ENCODE peak calls at places on chromosomes 11 and 22, in eight cellular contexts. One of them, this sample, is unnamed.

GRCh38 chr11:19938051-19938856 is 222.0 kb downstream of the DBX1 start:
- DNase-seq in OCI-LY7: peak
- DNase-seq in dorsolateral prefrontal cortex: no peak
- DNase-seq in body of pancreas: peak
- DNase-seq in esophagus squamous epithelium: no peak
- DNase-seq in fibroblast of mammary gland: peak
- DNase-seq in HFFc6: peak
- DNase-seq in A549: peak
- DNase-seq in this sample: no peak

GRCh38 chr22:49025791-49026475 is 801.7 kb downstream of the BRD1 start:
- DNase-seq in OCI-LY7: no peak
- DNase-seq in dorsolateral prefrontal cortex: no peak
- DNase-seq in body of pancreas: no peak
- DNase-seq in esophagus squamous epithelium: no peak
- DNase-seq in fibroblast of mammary gland: no peak
- DNase-seq in HFFc6: no peak
- DNase-seq in A549: no peak
- DNase-seq in this sample: no peak

GRCh38 chr22:42770941-42771647 is 50.4 kb upstream of the A4GALT start:
- DNase-seq in OCI-LY7: peak
- DNase-seq in dorsolateral prefrontal cortex: no peak
- DNase-seq in body of pancreas: no peak
- DNase-seq in esophagus squamous epithelium: no peak
- DNase-seq in fibroblast of mammary gland: no peak
- DNase-seq in HFFc6: no peak
- DNase-seq in A549: no peak
- DNase-seq in this sample: no peak

GRCh38 chr11:57363131-57363530 is 17.8 kb downstream of the PRG3 start:
- DNase-seq in OCI-LY7: no peak
- DNase-seq in dorsolateral prefrontal cortex: no peak
- DNase-seq in body of pancreas: no peak
- DNase-seq in esophagus squamous epithelium: no peak
- DNase-seq in fibroblast of mammary gland: no peak
- DNase-seq in HFFc6: no peak
- DNase-seq in A549: no peak
- DNase-seq in this sample: no peak

GRCh38 chr11:123061403-123062157 is at the start of gene HSPA8:
- DNase-seq in OCI-LY7: peak
- DNase-seq in dorsolateral prefrontal cortex: peak
- DNase-seq in body of pancreas: peak
- DNase-seq in esophagus squamous epithelium: peak
- DNase-seq in fibroblast of mammary gland: peak
- DNase-seq in HFFc6: peak
- DNase-seq in A549: no peak
- DNase-seq in this sample: no peak

GRCh38 chr22:37726240-37726887 is 29.5 kb downstream of the TRIOBP start:
- DNase-seq in OCI-LY7: peak
- DNase-seq in dorsolateral prefrontal cortex: no peak
- DNase-seq in body of pancreas: no peak
- DNase-seq in esophagus squamous epithelium: no peak
- DNase-seq in fibroblast of mammary gland: peak
- DNase-seq in HFFc6: no peak
- DNase-seq in A549: no peak
- DNase-seq in this sample: no peak

GRCh38 chr22:36374603-36375024 is 13.2 kb downstream of the MYH9 start:
- DNase-seq in OCI-LY7: no peak
- DNase-seq in dorsolateral prefrontal cortex: no peak
- DNase-seq in body of pancreas: no peak
- DNase-seq in esophagus squamous epithelium: no peak
- DNase-seq in fibroblast of mammary gland: peak
- DNase-seq in HFFc6: peak
- DNase-seq in A549: no peak
- DNase-seq in this sample: no peak

GRCh38 chr11:25970726-25971508 is 361.0 kb upstream of the ANO3 start:
- DNase-seq in OCI-LY7: peak
- DNase-seq in dorsolateral prefrontal cortex: no peak
- DNase-seq in body of pancreas: no peak
- DNase-seq in esophagus squamous epithelium: no peak
- DNase-seq in fibroblast of mammary gland: no peak
- DNase-seq in HFFc6: no peak
- DNase-seq in A549: no peak
- DNase-seq in this sample: no peak

GRCh38 chr11:69444381-69445130 is 36.9 kb upstream of the LINC01488 start:
- DNase-seq in OCI-LY7: no peak
- DNase-seq in dorsolateral prefrontal cortex: no peak
- DNase-seq in body of pancreas: peak
- DNase-seq in esophagus squamous epithelium: no peak
- DNase-seq in fibroblast of mammary gland: peak
- DNase-seq in HFFc6: peak
- DNase-seq in A549: no peak
- DNase-seq in this sample: no peak

GRCh38 chr11:45543808-45544422 is 121.5 kb downstream of the CHST1 start:
- DNase-seq in OCI-LY7: peak
- DNase-seq in dorsolateral prefrontal cortex: no peak
- DNase-seq in body of pancreas: no peak
- DNase-seq in esophagus squamous epithelium: no peak
- DNase-seq in fibroblast of mammary gland: peak
- DNase-seq in HFFc6: no peak
- DNase-seq in A549: no peak
- DNase-seq in this sample: no peak

GRCh38 chr11:125587480-125587879 is 5.2 kb upstream of the STT3A start:
- DNase-seq in OCI-LY7: no peak
- DNase-seq in dorsolateral prefrontal cortex: no peak
- DNase-seq in body of pancreas: no peak
- DNase-seq in esophagus squamous epithelium: no peak
- DNase-seq in fibroblast of mammary gland: no peak
- DNase-seq in HFFc6: no peak
- DNase-seq in A549: no peak
- DNase-seq in this sample: no peak

GRCh38 chr22:30866216-30866615 is 102.4 kb downstream of the MORC2 start:
- DNase-seq in OCI-LY7: no peak
- DNase-seq in dorsolateral prefrontal cortex: peak
- DNase-seq in body of pancreas: peak
- DNase-seq in esophagus squamous epithelium: no peak
- DNase-seq in fibroblast of mammary gland: no peak
- DNase-seq in HFFc6: no peak
- DNase-seq in A549: no peak
- DNase-seq in this sample: no peak

GRCh38 chr22:30867746-30868662 is 100.6 kb downstream of the MORC2 start:
- DNase-seq in OCI-LY7: no peak
- DNase-seq in dorsolateral prefrontal cortex: peak
- DNase-seq in body of pancreas: no peak
- DNase-seq in esophagus squamous epithelium: no peak
- DNase-seq in fibroblast of mammary gland: no peak
- DNase-seq in HFFc6: no peak
- DNase-seq in A549: no peak
- DNase-seq in this sample: no peak

GRCh38 chr22:30868663-30869385 is 99.8 kb downstream of the MORC2 start:
- DNase-seq in OCI-LY7: no peak
- DNase-seq in dorsolateral prefrontal cortex: peak
- DNase-seq in body of pancreas: no peak
- DNase-seq in esophagus squamous epithelium: no peak
- DNase-seq in fibroblast of mammary gland: peak
- DNase-seq in HFFc6: no peak
- DNase-seq in A549: no peak
- DNase-seq in this sample: no peak

GRCh38 chr22:30865656-30866055 is 102.9 kb downstream of the MORC2 start:
- DNase-seq in OCI-LY7: no peak
- DNase-seq in dorsolateral prefrontal cortex: no peak
- DNase-seq in body of pancreas: peak
- DNase-seq in esophagus squamous epithelium: no peak
- DNase-seq in fibroblast of mammary gland: no peak
- DNase-seq in HFFc6: no peak
- DNase-seq in A549: no peak
- DNase-seq in this sample: no peak

DNA sequence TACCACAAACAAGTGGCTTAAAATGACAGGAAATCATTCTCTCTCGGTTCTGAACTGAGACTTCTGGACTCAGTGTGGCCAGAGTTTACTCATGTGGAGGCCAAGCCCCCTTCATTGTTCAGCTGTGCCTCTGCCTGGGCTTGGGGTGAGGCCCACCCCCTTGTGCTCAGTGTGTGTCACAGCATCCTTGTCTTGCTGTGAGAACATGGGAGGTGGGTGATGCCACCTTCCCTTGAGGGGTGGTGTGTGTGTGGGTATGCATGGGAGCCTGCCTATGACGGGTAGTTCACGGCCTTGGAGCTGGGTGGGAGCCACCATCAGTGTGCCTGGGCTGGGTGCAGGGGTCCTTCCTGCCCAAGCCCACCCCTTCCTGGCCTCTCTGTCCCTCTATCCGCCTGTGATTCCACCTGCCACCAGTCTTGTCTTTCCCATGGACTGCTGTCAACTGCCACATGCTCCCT is 101.7 kb downstream of the MORC2 start:
- DNase-seq in OCI-LY7: peak
- DNase-seq in dorsolateral prefrontal cortex: peak
- DNase-seq in body of pancreas: peak
- DNase-seq in esophagus squamous epithelium: no peak
- DNase-seq in fibroblast of mammary gland: no peak
- DNase-seq in HFFc6: no peak
- DNase-seq in A549: peak
- DNase-seq in this sample: no peak
- TF ChIP-seq CTCF in OCI-LY7: peak
- TF ChIP-seq CTCF in dorsolateral prefrontal cortex: no peak
- TF ChIP-seq CTCF in body of pancreas: no peak
- TF ChIP-seq CTCF in esophagus squamous epithelium: no peak
- TF ChIP-seq CTCF in fibroblast of mammary gland: peak
- TF ChIP-seq CTCF in HFFc6: peak
- TF ChIP-seq CTCF in A549: no peak
- TF ChIP-seq CTCF in this sample: no peak

DNA sequence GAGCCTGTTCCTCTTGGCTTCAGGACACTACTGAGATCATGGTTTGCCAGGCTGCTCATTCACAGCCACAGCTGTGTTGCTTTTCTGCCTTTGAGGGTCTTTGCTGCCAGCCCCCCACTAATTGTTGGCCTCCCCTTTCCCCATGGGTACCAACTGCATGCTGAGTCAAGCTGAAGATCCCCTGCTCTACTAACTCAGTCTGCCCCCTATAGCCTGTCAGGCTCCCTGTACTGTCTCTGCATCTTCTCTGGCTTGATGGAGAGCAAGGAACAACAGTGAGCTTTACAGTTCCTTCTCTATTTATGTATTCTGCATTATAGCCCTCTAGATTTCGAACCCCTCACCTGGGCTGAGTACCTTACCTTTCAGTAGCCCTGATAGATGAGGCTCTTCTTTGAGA is 257.6 kb upstream of the CADM1 start:
- DNase-seq in OCI-LY7: no peak
- DNase-seq in dorsolateral prefrontal cortex: no peak
- DNase-seq in body of pancreas: no peak
- DNase-seq in esophagus squamous epithelium: no peak
- DNase-seq in fibroblast of mammary gland: no peak
- DNase-seq in HFFc6: no peak
- DNase-seq in A549: no peak
- DNase-seq in this sample: no peak
- TF ChIP-seq CTCF in OCI-LY7: no peak
- TF ChIP-seq CTCF in dorsolateral prefrontal cortex: no peak
- TF ChIP-seq CTCF in body of pancreas: no peak
- TF ChIP-seq CTCF in esophagus squamous epithelium: no peak
- TF ChIP-seq CTCF in fibroblast of mammary gland: no peak
- TF ChIP-seq CTCF in HFFc6: no peak
- TF ChIP-seq CTCF in A549: no peak
- TF ChIP-seq CTCF in this sample: no peak

GRCh38 chr22:19059481-19060278 is 62.5 kb downstream of the DGCR2 start:
- DNase-seq in OCI-LY7: no peak
- DNase-seq in dorsolateral prefrontal cortex: no peak
- DNase-seq in body of pancreas: peak
- DNase-seq in esophagus squamous epithelium: no peak
- DNase-seq in fibroblast of mammary gland: no peak
- DNase-seq in HFFc6: no peak
- DNase-seq in A549: no peak
- DNase-seq in this sample: no peak

GRCh38 chr22:19057539-19057938 is 64.7 kb downstream of the DGCR2 start:
- DNase-seq in OCI-LY7: no peak
- DNase-seq in dorsolateral prefrontal cortex: no peak
- DNase-seq in body of pancreas: no peak
- DNase-seq in esophagus squamous epithelium: no peak
- DNase-seq in fibroblast of mammary gland: no peak
- DNase-seq in HFFc6: no peak
- DNase-seq in A549: no peak
- DNase-seq in this sample: no peak

GRCh38 chr22:19060356-19061009 is 61.7 kb downstream of the DGCR2 start:
- DNase-seq in OCI-LY7: no peak
- DNase-seq in dorsolateral prefrontal cortex: no peak
- DNase-seq in body of pancreas: peak
- DNase-seq in esophagus squamous epithelium: no peak
- DNase-seq in fibroblast of mammary gland: peak
- DNase-seq in HFFc6: peak
- DNase-seq in A549: no peak
- DNase-seq in this sample: no peak

GRCh38 chr22:19057999-19058491 is 64.2 kb downstream of the DGCR2 start:
- DNase-seq in OCI-LY7: no peak
- DNase-seq in dorsolateral prefrontal cortex: no peak
- DNase-seq in body of pancreas: peak
- DNase-seq in esophagus squamous epithelium: no peak
- DNase-seq in fibroblast of mammary gland: no peak
- DNase-seq in HFFc6: no peak
- DNase-seq in A549: no peak
- DNase-seq in this sample: no peak

GRCh38 chr22:19058713-19059451 is 63.3 kb downstream of the DGCR2 start:
- DNase-seq in OCI-LY7: no peak
- DNase-seq in dorsolateral prefrontal cortex: no peak
- DNase-seq in body of pancreas: peak
- DNase-seq in esophagus squamous epithelium: no peak
- DNase-seq in fibroblast of mammary gland: no peak
- DNase-seq in HFFc6: no peak
- DNase-seq in A549: no peak
- DNase-seq in this sample: no peak
- TF ChIP-seq CTCF in OCI-LY7: peak
- TF ChIP-seq CTCF in dorsolateral prefrontal cortex: no peak
- TF ChIP-seq CTCF in body of pancreas: peak
- TF ChIP-seq CTCF in esophagus squamous epithelium: no peak
- TF ChIP-seq CTCF in fibroblast of mammary gland: no peak
- TF ChIP-seq CTCF in HFFc6: no peak
- TF ChIP-seq CTCF in A549: no peak
- TF ChIP-seq CTCF in this sample: no peak

GRCh38 chr11:23555085-23555484 is 694.8 kb upstream of the CCDC179 start:
- DNase-seq in OCI-LY7: no peak
- DNase-seq in dorsolateral prefrontal cortex: no peak
- DNase-seq in body of pancreas: no peak
- DNase-seq in esophagus squamous epithelium: no peak
- DNase-seq in fibroblast of mammary gland: peak
- DNase-seq in HFFc6: peak
- DNase-seq in A549: no peak
- DNase-seq in this sample: no peak

GRCh38 chr11:23556163-23556750 is 696.0 kb upstream of the CCDC179 start:
- DNase-seq in OCI-LY7: no peak
- DNase-seq in dorsolateral prefrontal cortex: no peak
- DNase-seq in body of pancreas: no peak
- DNase-seq in esophagus squamous epithelium: no peak
- DNase-seq in fibroblast of mammary gland: no peak
- DNase-seq in HFFc6: no peak
- DNase-seq in A549: no peak
- DNase-seq in this sample: no peak

DNA sequence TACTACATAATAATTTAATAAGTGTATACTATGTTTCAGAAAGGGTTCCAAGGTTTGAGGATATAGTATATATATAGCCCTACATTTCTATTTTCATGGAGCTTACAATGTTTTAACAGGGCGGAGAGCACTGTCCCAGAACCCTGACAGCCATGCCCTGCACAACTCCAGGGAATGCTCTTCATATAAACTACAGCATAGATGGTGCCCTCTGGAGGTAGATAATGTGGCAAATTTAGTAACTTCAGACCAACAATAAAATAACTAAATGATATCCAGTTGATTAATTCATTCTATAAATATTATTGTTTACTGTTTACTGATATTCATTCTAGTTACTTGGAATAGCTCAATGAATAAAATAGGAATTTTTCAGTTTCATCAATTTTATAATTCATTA is 693.7 kb upstream of the CCDC179 start:
- DNase-seq in OCI-LY7: no peak
- DNase-seq in dorsolateral prefrontal cortex: no peak
- DNase-seq in body of pancreas: no peak
- DNase-seq in esophagus squamous epithelium: no peak
- DNase-seq in fibroblast of mammary gland: peak
- DNase-seq in HFFc6: no peak
- DNase-seq in A549: no peak
- DNase-seq in this sample: no peak
- TF ChIP-seq CTCF in OCI-LY7: peak
- TF ChIP-seq CTCF in dorsolateral prefrontal cortex: no peak
- TF ChIP-seq CTCF in body of pancreas: peak
- TF ChIP-seq CTCF in esophagus squamous epithelium: no peak
- TF ChIP-seq CTCF in fibroblast of mammary gland: peak
- TF ChIP-seq CTCF in HFFc6: peak
- TF ChIP-seq CTCF in A549: no peak
- TF ChIP-seq CTCF in this sample: no peak